ENCODE peak calls at places on chromosomes 2 and 18, in five cellular contexts. K is keratinocyte, J is fibroblast of lung, Y is adrenal gland, Z is neuronal stem cell. D is an unnamed sample.
A peak's percentile ranks its signal among the peaks of the same experiment; 100 is the strongest.

GRCh38 chr2:99662761-99663341 is 173.0 kb upstream of the REV1 start:
- DNase-seq in K (no peak), J (peak; percentile 98), Y (no peak), Z (no peak), D (peak; percentile 91)

GRCh38 chr2:152445791-152446201 is 110.8 kb downstream of the FMNL2 start:
- DNase-seq in K (peak; percentile 61), J (peak; percentile 84), Y (peak; percentile 58), Z (no peak), D (no peak)

GRCh38 chr2:9250091-9250490 is 43.5 kb downstream of the ASAP2 start:
- DNase-seq in K (no peak), J (no peak), Y (no peak), Z (no peak), D (no peak)

GRCh38 chr2:233746475-233747282 is 13.4 kb upstream of the UGT1A1 start:
- DNase-seq in K (no peak), J (no peak), Y (no peak), Z (no peak), D (no peak)

GRCh38 chr2:70691497-70691896 is 76.5 kb downstream of the ADD2 start:
- DNase-seq in K (no peak), J (no peak), Y (no peak), Z (no peak), D (no peak)

GRCh38 chr2:215521031-215521430 is 85.2 kb upstream of the FN1 start:
- DNase-seq in K (no peak), J (no peak), Y (no peak), Z (no peak), D (no peak)

GRCh38 chr2:118301248-118301647 is 213.0 kb downstream of the INSIG2 start:
- DNase-seq in K (no peak), J (no peak), Y (no peak), Z (no peak), D (no peak)

GRCh38 chr2:44942304-44943030 is 965 bp downstream of the SIX3 start:
- DNase-seq in K (no peak), J (no peak), Y (no peak), Z (no peak), D (peak; percentile 36)

GRCh38 chr2:216807861-216808272 is 52.0 kb downstream of the TNP1 start:
- DNase-seq in K (no peak), J (no peak), Y (no peak), Z (no peak), D (no peak)

GRCh38 chr2:143452817-143453462 is 323.7 kb downstream of the ARHGAP15 start:
- DNase-seq in K (no peak), J (no peak), Y (no peak), Z (no peak), D (no peak)

GRCh38 chr2:237540823-237541222 is 25.6 kb upstream of the PRLH start:
- DNase-seq in K (peak; percentile 9), J (peak; percentile 83), Y (peak; percentile 37), Z (no peak), D (no peak)

GRCh38 chr18:58845913-58846312 is 18.8 kb upstream of the ZNF532 start:
- DNase-seq in K (no peak), J (no peak), Y (no peak), Z (no peak), D (peak; percentile 79)
- H3K4me1 ChIP-seq in K (peaks cover 28% of the 10 kb centered on the region), J (no peaks in the 10 kb centered on the region), Y (no peaks in the 10 kb centered on the region), Z (peaks cover 29% of the 10 kb centered on the region), D (peaks cover 74% of the 10 kb centered on the region)

DNA sequence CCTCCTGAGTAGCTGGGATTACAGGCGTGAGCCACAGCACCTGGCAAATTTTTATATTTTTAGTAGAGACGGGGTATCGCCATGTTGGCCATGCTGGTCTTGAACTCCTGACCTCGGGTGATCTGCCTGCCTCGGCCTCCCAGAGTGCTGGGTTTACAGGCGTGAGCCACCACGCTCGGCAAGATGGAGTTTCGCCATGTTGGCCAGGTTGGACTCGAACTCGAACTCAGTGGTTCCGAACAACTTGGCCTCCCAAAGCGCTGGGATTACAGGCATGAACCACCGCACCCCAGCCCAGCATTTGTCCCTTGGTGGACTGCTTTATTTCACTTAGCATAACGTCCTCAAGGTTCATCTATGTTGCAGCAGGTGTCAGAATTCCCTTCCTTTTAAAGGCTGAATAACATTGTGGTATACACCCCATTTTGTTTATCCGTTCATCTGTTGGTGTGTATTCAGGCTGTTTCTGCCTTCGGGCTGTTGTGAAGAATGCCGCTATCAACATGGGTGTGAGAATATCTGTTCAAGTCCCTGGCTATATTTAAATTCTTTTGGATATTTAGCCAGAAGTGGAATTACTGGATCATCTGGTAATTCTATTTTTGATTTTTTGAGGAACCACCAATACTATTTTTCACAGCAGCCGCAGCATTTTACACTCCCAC is 1.2 kb upstream of the CENPA start:
- DNase-seq in K (no peak), J (no peak), Y (no peak), Z (no peak), D (no peak)
- H3K4me3 ChIP-seq in K (peak overlapping the region; percentile 70), J (peak overlapping the region; percentile 75), Y (no peak overlapping the region), Z (peak overlapping the region; percentile 22), D (no peak overlapping the region)

DNA sequence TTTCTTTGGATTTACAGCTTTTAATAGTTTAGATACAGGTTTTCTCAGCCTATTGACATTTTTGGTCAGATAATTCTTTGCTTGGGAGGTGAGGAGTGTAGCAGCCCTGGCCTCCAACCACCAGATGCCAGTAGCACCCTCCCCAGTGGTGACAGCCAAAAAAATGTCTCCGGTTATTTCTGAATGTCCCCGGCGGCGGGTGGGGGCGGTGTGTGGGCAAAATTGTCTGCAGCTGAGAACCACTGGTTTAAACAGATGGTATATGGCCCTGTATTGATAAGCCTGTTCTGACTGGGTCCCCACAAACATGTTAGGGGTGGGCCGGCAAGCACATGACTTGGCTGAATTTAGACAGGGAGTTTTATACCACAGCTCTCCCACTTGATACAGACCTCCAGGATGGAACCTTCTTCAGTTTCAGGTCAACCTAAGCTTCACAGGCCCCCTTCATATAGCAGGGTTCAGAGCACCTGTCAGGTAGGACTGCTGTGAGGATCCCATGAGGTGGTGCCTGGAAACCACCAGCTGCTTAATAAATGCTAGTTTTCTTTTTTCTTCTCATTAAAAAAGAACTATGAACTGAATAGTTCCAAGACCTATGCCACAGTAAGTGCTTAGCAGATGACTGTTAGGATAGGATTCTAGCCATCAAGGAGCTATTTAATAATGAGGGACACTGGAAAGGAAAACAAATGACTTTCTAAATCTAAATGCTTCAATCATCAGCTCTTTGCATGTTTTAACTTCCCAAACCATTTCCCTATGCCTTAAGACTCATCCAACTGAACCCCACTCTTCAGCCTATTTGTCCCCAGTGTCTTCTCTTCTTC is 18.1 kb downstream of the LPIN2 start:
- DNase-seq in K (no peak), J (no peak), Y (no peak), Z (no peak), D (peak; percentile 46)
- H3K4me1 ChIP-seq in K (no peaks in the 10 kb centered on the region), J (peaks cover 12% of the 10 kb centered on the region), Y (no peaks in the 10 kb centered on the region), Z (no peaks in the 10 kb centered on the region), D (peaks cover 3% of the 10 kb centered on the region)

GRCh38 chr2:5697554-5697953 is 5.4 kb downstream of the SOX11 start:
- DNase-seq in K (no peak), J (no peak), Y (no peak), Z (no peak), D (no peak)
- H3K4me3 ChIP-seq in K (no peak overlapping the region), J (peak overlapping the region; percentile 74), Y (no peak overlapping the region), Z (peak overlapping the region; percentile 71), D (no peak overlapping the region)

GRCh38 chr2:28271231-28271913 is 121.3 kb upstream of the FOSL2 start:
- DNase-seq in K (no peak), J (no peak), Y (peak; percentile 13), Z (no peak), D (no peak)
- H3K4me1 ChIP-seq in K (peaks cover 59% of the 10 kb centered on the region), J (peaks cover 16% of the 10 kb centered on the region), Y (no peaks in the 10 kb centered on the region), Z (peaks cover 5% of the 10 kb centered on the region), D (peaks cover 31% of the 10 kb centered on the region)

D was measured in HAP-1.